ENCODE peak calls at places on chromosomes 3 and 15, in seven cellular contexts. One of them, this sample, is unnamed.

GRCh38 chr3:197216169-197216860 is 82.1 kb downstream of the DLG1 start:
- DNase-seq in neuronal stem cell: no peak
- DNase-seq in H1: no peak
- DNase-seq in H9: no peak
- DNase-seq in trophoblast cell: no peak
- DNase-seq in mesendoderm: no peak
- DNase-seq in mesenchymal stem cell: no peak
- DNase-seq in this sample: peak

GRCh38 chr3:136883967-136884720 is 22.1 kb downstream of the NCK1 start:
- DNase-seq in neuronal stem cell: no peak
- DNase-seq in H1: no peak
- DNase-seq in H9: no peak
- DNase-seq in trophoblast cell: no peak
- DNase-seq in mesendoderm: no peak
- DNase-seq in mesenchymal stem cell: no peak
- DNase-seq in this sample: no peak

GRCh38 chr15:66801266-66801665 is 99.2 kb downstream of the SMAD6 start:
- DNase-seq in neuronal stem cell: no peak
- DNase-seq in H1: no peak
- DNase-seq in H9: no peak
- DNase-seq in trophoblast cell: no peak
- DNase-seq in mesendoderm: no peak
- DNase-seq in mesenchymal stem cell: no peak
- DNase-seq in this sample: no peak

GRCh38 chr15:74383695-74384565 is 16.5 kb upstream of the CYP11A1 start:
- DNase-seq in neuronal stem cell: no peak
- DNase-seq in H1: no peak
- DNase-seq in H9: no peak
- DNase-seq in trophoblast cell: peak
- DNase-seq in mesendoderm: no peak
- DNase-seq in mesenchymal stem cell: no peak
- DNase-seq in this sample: peak

GRCh38 chr15:53323197-53323596 is 436.3 kb downstream of the WDR72 start:
- DNase-seq in neuronal stem cell: no peak
- DNase-seq in H1: no peak
- DNase-seq in H9: no peak
- DNase-seq in trophoblast cell: no peak
- DNase-seq in mesendoderm: peak
- DNase-seq in mesenchymal stem cell: peak
- DNase-seq in this sample: no peak

GRCh38 chr15:79615754-79616153 is 183.6 kb downstream of the MINAR1 start:
- DNase-seq in neuronal stem cell: no peak
- DNase-seq in H1: peak
- DNase-seq in H9: no peak
- DNase-seq in trophoblast cell: no peak
- DNase-seq in mesendoderm: no peak
- DNase-seq in mesenchymal stem cell: no peak
- DNase-seq in this sample: no peak

GRCh38 chr3:13684350-13684749 is 135.4 kb downstream of the FBLN2 start:
- DNase-seq in neuronal stem cell: no peak
- DNase-seq in H1: no peak
- DNase-seq in H9: no peak
- DNase-seq in trophoblast cell: no peak
- DNase-seq in mesendoderm: no peak
- DNase-seq in mesenchymal stem cell: no peak
- DNase-seq in this sample: no peak

GRCh38 chr15:73982251-73982962 is 9.7 kb downstream of the STOML1 start:
- DNase-seq in neuronal stem cell: no peak
- DNase-seq in H1: no peak
- DNase-seq in H9: no peak
- DNase-seq in trophoblast cell: no peak
- DNase-seq in mesendoderm: no peak
- DNase-seq in mesenchymal stem cell: peak
- DNase-seq in this sample: peak

GRCh38 chr3:57952651-57953050 is 55.6 kb upstream of the FLNB start:
- DNase-seq in neuronal stem cell: no peak
- DNase-seq in H1: no peak
- DNase-seq in H9: no peak
- DNase-seq in trophoblast cell: no peak
- DNase-seq in mesendoderm: no peak
- DNase-seq in mesenchymal stem cell: no peak
- DNase-seq in this sample: no peak

GRCh38 chr3:94433811-94434210 is 370.9 kb downstream of the NSUN3 start:
- DNase-seq in neuronal stem cell: no peak
- DNase-seq in H1: no peak
- DNase-seq in H9: no peak
- DNase-seq in trophoblast cell: no peak
- DNase-seq in mesendoderm: no peak
- DNase-seq in mesenchymal stem cell: peak
- DNase-seq in this sample: peak

GRCh38 chr3:149701206-149701976 is 43.6 kb upstream of the WWTR1 start:
- DNase-seq in neuronal stem cell: no peak
- DNase-seq in H1: no peak
- DNase-seq in H9: no peak
- DNase-seq in trophoblast cell: no peak
- DNase-seq in mesendoderm: no peak
- DNase-seq in mesenchymal stem cell: no peak
- DNase-seq in this sample: no peak

GRCh38 chr3:98329392-98330124 is 24.1 kb upstream of the OR5K4 start:
- DNase-seq in neuronal stem cell: peak
- DNase-seq in H1: peak
- DNase-seq in H9: peak
- DNase-seq in trophoblast cell: peak
- DNase-seq in mesendoderm: peak
- DNase-seq in mesenchymal stem cell: peak
- DNase-seq in this sample: peak

GRCh38 chr3:14286887-14287496 is 108.4 kb downstream of the LSM3 start:
- DNase-seq in neuronal stem cell: no peak
- DNase-seq in H1: no peak
- DNase-seq in H9: no peak
- DNase-seq in trophoblast cell: no peak
- DNase-seq in mesendoderm: no peak
- DNase-seq in mesenchymal stem cell: no peak
- DNase-seq in this sample: no peak

GRCh38 chr3:189927975-189928895 is 192.5 kb downstream of the P3H2 start:
- DNase-seq in neuronal stem cell: no peak
- DNase-seq in H1: no peak
- DNase-seq in H9: no peak
- DNase-seq in trophoblast cell: peak
- DNase-seq in mesendoderm: no peak
- DNase-seq in mesenchymal stem cell: no peak
- DNase-seq in this sample: no peak

GRCh38 chr15:79180318-79180717 is 89.7 kb upstream of the RASGRF1 start:
- DNase-seq in neuronal stem cell: no peak
- DNase-seq in H1: no peak
- DNase-seq in H9: no peak
- DNase-seq in trophoblast cell: no peak
- DNase-seq in mesendoderm: no peak
- DNase-seq in mesenchymal stem cell: no peak
- DNase-seq in this sample: no peak

GRCh38 chr3:82942041-82942440 is 1180.6 kb upstream of the GBE1 start:
- DNase-seq in neuronal stem cell: no peak
- DNase-seq in H1: no peak
- DNase-seq in H9: no peak
- DNase-seq in trophoblast cell: no peak
- DNase-seq in mesendoderm: no peak
- DNase-seq in mesenchymal stem cell: no peak
- DNase-seq in this sample: no peak

GRCh38 chr3:177883957-177884356 is 652.3 kb upstream of the KCNMB2 start:
- DNase-seq in neuronal stem cell: no peak
- DNase-seq in H1: no peak
- DNase-seq in H9: no peak
- DNase-seq in trophoblast cell: no peak
- DNase-seq in mesendoderm: no peak
- DNase-seq in mesenchymal stem cell: no peak
- DNase-seq in this sample: no peak

GRCh38 chr3:31896026-31896425 is 85.0 kb downstream of the OSBPL10 start:
- DNase-seq in neuronal stem cell: no peak
- DNase-seq in H1: no peak
- DNase-seq in H9: no peak
- DNase-seq in trophoblast cell: no peak
- DNase-seq in mesendoderm: no peak
- DNase-seq in mesenchymal stem cell: no peak
- DNase-seq in this sample: no peak

GRCh38 chr3:31895471-31895870 is 85.6 kb downstream of the OSBPL10 start:
- DNase-seq in neuronal stem cell: no peak
- DNase-seq in H1: no peak
- DNase-seq in H9: no peak
- DNase-seq in trophoblast cell: no peak
- DNase-seq in mesendoderm: no peak
- DNase-seq in mesenchymal stem cell: peak
- DNase-seq in this sample: peak

GRCh38 chr3:31903686-31904431 is 77.2 kb downstream of the OSBPL10 start:
- DNase-seq in neuronal stem cell: no peak
- DNase-seq in H1: no peak
- DNase-seq in H9: no peak
- DNase-seq in trophoblast cell: no peak
- DNase-seq in mesendoderm: no peak
- DNase-seq in mesenchymal stem cell: no peak
- DNase-seq in this sample: no peak

GRCh38 chr3:31896643-31897433 is 84.2 kb downstream of the OSBPL10 start:
- DNase-seq in neuronal stem cell: no peak
- DNase-seq in H1: no peak
- DNase-seq in H9: no peak
- DNase-seq in trophoblast cell: no peak
- DNase-seq in mesendoderm: no peak
- DNase-seq in mesenchymal stem cell: no peak
- DNase-seq in this sample: no peak

GRCh38 chr3:31900583-31900982 is 80.5 kb downstream of the OSBPL10 start:
- DNase-seq in neuronal stem cell: no peak
- DNase-seq in H1: no peak
- DNase-seq in H9: no peak
- DNase-seq in trophoblast cell: no peak
- DNase-seq in mesendoderm: no peak
- DNase-seq in mesenchymal stem cell: no peak
- DNase-seq in this sample: no peak
- H3K18ac ChIP-seq in neuronal stem cell: no peak
- H3K18ac ChIP-seq in H1: no peak
- H3K18ac ChIP-seq in H9: no peak
- H3K18ac ChIP-seq in trophoblast cell: no peak
- H3K18ac ChIP-seq in mesendoderm: no peak
- H3K18ac ChIP-seq in mesenchymal stem cell: no peak
- H3K18ac ChIP-seq in this sample: no peak

DNA sequence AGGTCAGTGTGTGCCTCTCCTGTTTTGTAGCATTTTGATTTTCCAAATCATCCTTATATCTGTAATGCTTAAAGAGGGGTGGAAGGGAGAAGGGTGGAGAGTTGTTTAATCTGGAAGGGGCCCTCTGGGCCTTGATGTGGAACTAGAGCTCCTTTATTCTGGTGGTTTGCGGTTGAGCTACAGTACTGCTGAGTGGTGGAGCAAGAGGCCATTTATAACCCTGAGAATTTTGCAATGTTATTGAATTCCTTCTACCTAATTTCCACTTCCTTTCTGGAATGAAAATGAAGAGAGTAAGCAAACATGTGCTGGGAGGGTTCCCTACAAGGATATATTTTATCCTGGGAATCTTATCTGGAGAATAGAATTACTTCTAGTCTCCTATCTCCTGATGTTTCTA is 35.3 kb upstream of the TUBGCP5 start:
- DNase-seq in neuronal stem cell: no peak
- DNase-seq in H1: no peak
- DNase-seq in H9: no peak
- DNase-seq in trophoblast cell: no peak
- DNase-seq in mesendoderm: no peak
- DNase-seq in mesenchymal stem cell: no peak
- DNase-seq in this sample: no peak
- H3K4me2 ChIP-seq in neuronal stem cell: no peak
- H3K4me2 ChIP-seq in H1: no peak
- H3K4me2 ChIP-seq in H9: no peak
- H3K4me2 ChIP-seq in trophoblast cell: no peak
- H3K4me2 ChIP-seq in mesendoderm: no peak
- H3K4me2 ChIP-seq in mesenchymal stem cell: no peak
- H3K4me2 ChIP-seq in this sample: no peak

DNA sequence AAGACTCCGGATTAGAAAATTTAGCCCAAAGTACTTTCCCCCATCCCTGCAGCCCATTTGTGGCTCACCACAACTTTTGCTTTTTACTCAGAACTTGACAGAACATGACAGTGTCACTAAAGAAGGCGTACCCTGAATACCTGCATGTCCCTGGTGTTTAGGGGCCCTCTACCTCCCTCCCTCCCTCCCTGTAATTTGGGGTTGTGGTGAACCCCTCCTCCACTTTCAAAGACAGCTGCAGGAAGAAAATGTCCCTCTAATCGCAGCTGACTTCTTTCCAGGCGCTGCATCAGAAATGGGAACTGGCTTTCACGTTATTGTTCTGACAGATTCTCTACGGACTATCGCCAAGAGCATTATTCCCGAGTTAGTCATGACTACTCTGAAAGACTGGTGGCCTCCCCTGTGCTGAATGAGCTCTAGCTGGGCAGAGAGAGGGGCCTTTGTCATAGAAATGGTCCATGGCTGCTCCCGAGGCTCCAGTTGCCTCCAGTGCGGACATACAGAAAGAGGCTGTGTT is 93.2 kb upstream of the ARHGEF3 start:
- DNase-seq in neuronal stem cell: no peak
- DNase-seq in H1: no peak
- DNase-seq in H9: no peak
- DNase-seq in trophoblast cell: no peak
- DNase-seq in mesendoderm: no peak
- DNase-seq in mesenchymal stem cell: peak
- DNase-seq in this sample: peak
- H3K18ac ChIP-seq in neuronal stem cell: no peak
- H3K18ac ChIP-seq in H1: no peak
- H3K18ac ChIP-seq in H9: no peak
- H3K18ac ChIP-seq in trophoblast cell: no peak
- H3K18ac ChIP-seq in mesendoderm: no peak
- H3K18ac ChIP-seq in mesenchymal stem cell: no peak
- H3K18ac ChIP-seq in this sample: no peak

GRCh38 chr15:47471020-47471419 is 246.3 kb upstream of the SEMA6D start:
- DNase-seq in neuronal stem cell: no peak
- DNase-seq in H1: no peak
- DNase-seq in H9: no peak
- DNase-seq in trophoblast cell: no peak
- DNase-seq in mesendoderm: no peak
- DNase-seq in mesenchymal stem cell: no peak
- DNase-seq in this sample: peak

GRCh38 chr15:47460775-47461174 is 256.5 kb upstream of the SEMA6D start:
- DNase-seq in neuronal stem cell: no peak
- DNase-seq in H1: no peak
- DNase-seq in H9: no peak
- DNase-seq in trophoblast cell: no peak
- DNase-seq in mesendoderm: peak
- DNase-seq in mesenchymal stem cell: no peak
- DNase-seq in this sample: no peak

GRCh38 chr15:47461560-47462175 is 255.6 kb upstream of the SEMA6D start:
- DNase-seq in neuronal stem cell: no peak
- DNase-seq in H1: no peak
- DNase-seq in H9: no peak
- DNase-seq in trophoblast cell: no peak
- DNase-seq in mesendoderm: no peak
- DNase-seq in mesenchymal stem cell: no peak
- DNase-seq in this sample: peak

DNA sequence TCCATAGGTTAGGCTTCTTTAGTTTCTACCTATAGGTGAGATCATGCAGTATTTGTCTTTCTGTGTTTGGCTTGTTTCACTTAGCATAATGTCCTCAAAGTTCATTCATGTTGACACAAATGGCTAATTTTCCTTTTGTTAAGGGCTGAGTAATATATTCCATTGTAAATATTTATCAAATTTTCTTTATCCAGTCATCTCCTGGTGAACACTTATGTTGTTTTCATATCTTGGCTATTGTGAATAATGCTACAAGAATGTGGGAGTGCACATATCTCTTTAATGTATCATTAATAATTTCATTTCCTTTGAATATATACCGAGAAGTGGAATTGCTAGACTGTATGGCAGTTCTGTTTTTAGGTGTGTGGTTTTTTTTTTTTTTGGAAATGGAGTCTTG is 250.9 kb upstream of the SEMA6D start:
- DNase-seq in neuronal stem cell: no peak
- DNase-seq in H1: no peak
- DNase-seq in H9: no peak
- DNase-seq in trophoblast cell: no peak
- DNase-seq in mesendoderm: no peak
- DNase-seq in mesenchymal stem cell: peak
- DNase-seq in this sample: peak
- H3K4me2 ChIP-seq in neuronal stem cell: no peak
- H3K4me2 ChIP-seq in H1: no peak
- H3K4me2 ChIP-seq in H9: no peak
- H3K4me2 ChIP-seq in trophoblast cell: no peak
- H3K4me2 ChIP-seq in mesendoderm: no peak
- H3K4me2 ChIP-seq in mesenchymal stem cell: no peak
- H3K4me2 ChIP-seq in this sample: no peak

This sample was measured in IMR-90.